ENCODE peak calls at places on chromosomes 6 and 20, in five cellular contexts. G is K562, S is upper lobe of left lung, U is H1, D is ovary. R is an unnamed sample.

GRCh38 chr6:165245287-165245686 is 64.1 kb downstream of the C6orf118 start:
- DNase-seq in G (no peak), S (no peak), U (no peak), D (no peak), R (no peak)

GRCh38 chr20:59802018-59802417 is 131.4 kb downstream of the SYCP2 start:
- DNase-seq in G (no peak), S (no peak), U (no peak), D (no peak), R (no peak)

GRCh38 chr6:4846387-4846786 is 70.2 kb downstream of the CDYL start:
- DNase-seq in G (no peak), S (no peak), U (no peak), D (no peak), R (no peak)

GRCh38 chr6:89313006-89313405 is 2.1 kb downstream of the GABRR2 start:
- DNase-seq in G (no peak), S (no peak), U (no peak), D (no peak), R (no peak)

GRCh38 chr20:62735331-62735821 is 26.7 kb downstream of the NTSR1 start:
- DNase-seq in G (no peak), S (peak), U (no peak), D (no peak), R (peak)

GRCh38 chr6:149129401-149130077 is 188.0 kb upstream of the TAB2 start:
- DNase-seq in G (no peak), S (no peak), U (no peak), D (no peak), R (no peak)

GRCh38 chr20:33282196-33282934 is 649 bp upstream of the BPIFB1 start:
- DNase-seq in G (no peak), S (no peak), U (no peak), D (no peak), R (no peak)

GRCh38 chr20:49320460-49320859 is 42.6 kb upstream of the ZNFX1 start:
- DNase-seq in G (no peak), S (no peak), U (no peak), D (no peak), R (no peak)

GRCh38 chr6:21615504-21615903 is 22.0 kb downstream of the SOX4 start:
- DNase-seq in G (no peak), S (no peak), U (no peak), D (no peak), R (no peak)

GRCh38 chr6:154167163-154167562 is 128.1 kb downstream of the OPRM1 start:
- DNase-seq in G (no peak), S (peak), U (no peak), D (no peak), R (no peak)

GRCh38 chr6:48048460-48049146 is 62.4 kb downstream of the PTCHD4 start:
- DNase-seq in G (no peak), S (no peak), U (no peak), D (no peak), R (no peak)

GRCh38 chr6:26285143-26286134 is 79.6 kb upstream of the BTN3A2 start:
- DNase-seq in G (peak), S (peak), U (peak), D (peak), R (peak)

GRCh38 chr20:37364013-37364926 is 18.3 kb downstream of the SRC start:
- DNase-seq in G (no peak), S (no peak), U (no peak), D (no peak), R (no peak)

GRCh38 chr6:150403458-150404245 is 34.8 kb downstream of the IYD start:
- DNase-seq in G (no peak), S (no peak), U (no peak), D (no peak), R (no peak)

GRCh38 chr20:20712004-20712473 is 405 bp downstream of the RALGAPA2 start:
- DNase-seq in G (no peak), S (peak), U (no peak), D (no peak), R (peak)

GRCh38 chr6:31114970-31115849 is 610 bp downstream of the PSORS1C1 start:
- DNase-seq in G (peak), S (no peak), U (no peak), D (no peak), R (no peak)

GRCh38 chr6:79640146-79641111 is 9.3 kb downstream of the SH3BGRL2 start:
- DNase-seq in G (no peak), S (no peak), U (no peak), D (no peak), R (no peak)

GRCh38 chr6:145732788-145733187 is 2.5 kb downstream of the EPM2A start:
- DNase-seq in G (no peak), S (no peak), U (no peak), D (no peak), R (no peak)

GRCh38 chr6:34543421-34543820 is 12.7 kb downstream of the SPDEF start:
- DNase-seq in G (no peak), S (no peak), U (no peak), D (no peak), R (no peak)

GRCh38 chr6:43873806-43874714 is 104.0 kb downstream of the VEGFA start:
- DNase-seq in G (no peak), S (peak), U (no peak), D (no peak), R (peak)

GRCh38 chr20:24033151-24033550 is 44.6 kb upstream of the GGTLC1 start:
- DNase-seq in G (no peak), S (no peak), U (no peak), D (no peak), R (no peak)

GRCh38 chr6:70673601-70674000 is 5.9 kb downstream of the SMAP1 start:
- DNase-seq in G (peak), S (no peak), U (peak), D (no peak), R (no peak)

GRCh38 chr6:106807946-106808611 is 166.4 kb downstream of the CD24 start:
- DNase-seq in G (no peak), S (no peak), U (no peak), D (no peak), R (no peak)

GRCh38 chr20:59051666-59052065 is 9.1 kb upstream of the PRELID3B start:
- DNase-seq in G (no peak), S (no peak), U (no peak), D (no peak), R (no peak)

GRCh38 chr6:5995705-5996686 is 10.7 kb downstream of the NRN1 start:
- DNase-seq in G (peak), S (peak), U (no peak), D (no peak), R (peak)

GRCh38 chr20:8635048-8635572 is 433.8 kb upstream of the PLCB4 start:
- DNase-seq in G (no peak), S (no peak), U (no peak), D (no peak), R (no peak)

GRCh38 chr6:170058878-170059485 is 231.9 kb downstream of the DLL1 start:
- DNase-seq in G (no peak), S (peak), U (no peak), D (peak), R (peak)

GRCh38 chr6:138528986-138529385 is 29.7 kb upstream of the NHSL1 start:
- DNase-seq in G (no peak), S (no peak), U (no peak), D (no peak), R (no peak)

GRCh38 chr6:134391221-134391620 is 73.3 kb upstream of the SGK1 start:
- DNase-seq in G (no peak), S (no peak), U (no peak), D (no peak), R (no peak)

GRCh38 chr6:24990227-24990843 is 54.6 kb upstream of the RIPOR2 start:
- DNase-seq in G (no peak), S (no peak), U (no peak), D (no peak), R (no peak)

GRCh38 chr6:75204959-75205775 is 686 bp downstream of the COL12A1 start:
- DNase-seq in G (no peak), S (peak), U (no peak), D (peak), R (peak)

GRCh38 chr6:43990275-43990626 is 137.0 kb downstream of the MRPL14 start:
- DNase-seq in G (no peak), S (no peak), U (no peak), D (no peak), R (no peak)

GRCh38 chr20:1900321-1900791 is 5.1 kb downstream of the SIRPA start:
- DNase-seq in G (peak), S (no peak), U (peak), D (peak), R (peak)

GRCh38 chr6:138765896-138766487 is 7.6 kb upstream of the CCDC28A start:
- DNase-seq in G (peak), S (no peak), U (no peak), D (no peak), R (no peak)

GRCh38 chr6:116133453-116133852 is 7.5 kb upstream of the COL10A1 start:
- DNase-seq in G (no peak), S (no peak), U (no peak), D (no peak), R (no peak)

GRCh38 chr6:3291346-3291745 is 32.6 kb downstream of the PSMG4 start:
- DNase-seq in G (no peak), S (no peak), U (no peak), D (no peak), R (no peak)

DNA sequence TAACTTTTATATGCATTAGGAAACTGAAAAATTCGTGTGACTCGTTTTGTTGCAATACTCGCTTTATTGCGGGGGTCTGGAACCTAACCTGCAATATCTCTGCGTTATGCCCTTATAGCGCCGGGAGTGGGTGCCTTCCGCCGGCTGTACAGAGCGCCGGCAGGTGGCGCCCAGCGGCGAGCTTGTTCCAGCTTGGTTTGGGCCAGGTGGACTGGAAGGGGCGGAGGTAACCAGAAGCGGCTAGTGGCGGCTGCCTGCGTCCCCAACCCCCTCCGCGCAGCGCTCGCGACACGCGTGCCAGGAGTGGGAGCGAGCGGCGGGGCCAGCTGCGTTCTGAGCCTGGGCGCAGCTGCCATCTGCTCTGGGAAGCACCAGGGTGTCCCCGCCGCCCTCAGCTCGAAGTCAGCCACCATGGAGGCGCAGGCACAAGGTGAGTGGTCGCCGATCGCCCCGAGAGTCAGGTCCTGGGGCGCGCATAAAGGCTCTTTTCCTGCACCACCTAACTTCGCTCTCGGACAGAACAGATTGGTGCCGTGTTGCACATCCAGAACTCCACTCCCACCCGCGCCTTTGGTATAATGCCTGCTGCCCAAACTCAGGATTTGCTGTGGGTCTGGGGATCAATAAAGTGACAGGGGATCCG is at the start of gene TPD52L1:
- DNase-seq in G (peak), S (peak), U (peak), D (peak), R (peak)
- TF ChIP-seq EP300 in G (no peak), S (no peak), U (no peak), D (no peak), R (no peak)

DNA sequence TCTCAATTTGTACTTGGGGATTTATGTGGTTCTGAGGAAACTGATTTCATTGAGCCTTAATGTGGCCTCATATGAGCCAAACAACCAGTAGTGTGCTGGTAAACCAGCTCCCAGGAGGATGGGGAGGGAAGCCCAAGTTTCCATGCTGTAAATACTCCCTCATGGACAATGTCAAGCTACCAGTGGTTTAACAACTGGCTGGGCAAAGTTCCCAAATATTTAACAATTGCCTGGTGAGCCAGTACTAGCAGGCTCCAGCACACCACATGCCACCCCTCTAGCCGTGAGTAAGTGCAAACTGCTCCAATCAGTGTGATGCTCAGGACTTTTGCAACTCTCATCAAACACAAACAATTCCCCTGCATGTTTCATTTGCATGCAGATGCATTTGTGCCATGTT is 19.2 kb upstream of the CDKN1A start:
- DNase-seq in G (no peak), S (no peak), U (no peak), D (no peak), R (no peak)
- TF ChIP-seq EP300 in G (no peak), S (no peak), U (no peak), D (no peak), R (peak)

DNA sequence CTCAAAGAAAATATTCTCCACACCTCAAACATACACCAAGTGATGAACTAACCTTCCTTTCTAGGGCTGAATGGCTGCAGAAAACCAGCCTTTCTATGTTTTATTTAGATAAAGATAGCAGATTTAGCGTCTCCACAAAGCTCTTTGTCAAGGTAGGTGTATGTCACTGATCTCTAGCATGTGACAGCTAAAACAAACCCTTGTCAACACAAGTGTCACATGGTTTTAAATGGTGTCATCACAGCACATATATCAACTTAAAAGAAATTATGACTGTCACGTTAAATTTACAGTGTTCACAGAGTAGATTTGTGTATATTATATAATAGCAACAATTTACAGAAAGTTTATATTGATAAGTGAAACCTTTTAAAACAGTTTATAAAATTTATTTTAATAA is 58.3 kb downstream of the TENT5A start:
- DNase-seq in G (no peak), S (no peak), U (no peak), D (no peak), R (no peak)
- TF ChIP-seq EP300 in G (no peak), S (no peak), U (no peak), D (no peak), R (no peak)

GRCh38 chr20:41005361-41005729 is 23.3 kb upstream of the TOP1 start:
- DNase-seq in G (no peak), S (peak), U (no peak), D (peak), R (peak)
- TF ChIP-seq EP300 in G (no peak), S (no peak), U (no peak), D (no peak), R (no peak)

R was measured in transverse colon.